ENCODE peak calls at places on chromosomes 7 and 10, in seven cellular contexts. One of them, this sample, is unnamed.

GRCh38 chr7:104982308-104982755 is 31.7 kb upstream of the KMT2E start:
- DNase-seq in substantia nigra: no peak
- DNase-seq in ELR: peak
- DNase-seq in activated CD4-positive, alpha-beta T cell treated with anti-CD3 and anti-CD28 coated beads for 48 hours: no peak
- DNase-seq in NCI-H1092 treated with DMSO at 0.1 percent for 48 hours: no peak
- DNase-seq in skeletal muscle cell: no peak
- DNase-seq in NCI-H1930: no peak
- DNase-seq in this sample: no peak

GRCh38 chr10:126147866-126148578 is 240.3 kb downstream of the ADAM12 start:
- DNase-seq in substantia nigra: no peak
- DNase-seq in ELR: peak
- DNase-seq in activated CD4-positive, alpha-beta T cell treated with anti-CD3 and anti-CD28 coated beads for 48 hours: no peak
- DNase-seq in NCI-H1092 treated with DMSO at 0.1 percent for 48 hours: no peak
- DNase-seq in skeletal muscle cell: peak
- DNase-seq in NCI-H1930: no peak
- DNase-seq in this sample: peak

GRCh38 chr10:44647877-44648542 is 263.1 kb upstream of the CXCL12 start:
- DNase-seq in substantia nigra: no peak
- DNase-seq in ELR: no peak
- DNase-seq in activated CD4-positive, alpha-beta T cell treated with anti-CD3 and anti-CD28 coated beads for 48 hours: no peak
- DNase-seq in NCI-H1092 treated with DMSO at 0.1 percent for 48 hours: no peak
- DNase-seq in skeletal muscle cell: peak
- DNase-seq in NCI-H1930: no peak
- DNase-seq in this sample: no peak

GRCh38 chr10:43079823-43080222 is 3.0 kb downstream of the RET start:
- DNase-seq in substantia nigra: no peak
- DNase-seq in ELR: no peak
- DNase-seq in activated CD4-positive, alpha-beta T cell treated with anti-CD3 and anti-CD28 coated beads for 48 hours: no peak
- DNase-seq in NCI-H1092 treated with DMSO at 0.1 percent for 48 hours: no peak
- DNase-seq in skeletal muscle cell: no peak
- DNase-seq in NCI-H1930: no peak
- DNase-seq in this sample: no peak

GRCh38 chr10:132331259-132331955 is 586 bp upstream of the LRRC27 start:
- DNase-seq in substantia nigra: no peak
- DNase-seq in ELR: peak
- DNase-seq in activated CD4-positive, alpha-beta T cell treated with anti-CD3 and anti-CD28 coated beads for 48 hours: no peak
- DNase-seq in NCI-H1092 treated with DMSO at 0.1 percent for 48 hours: no peak
- DNase-seq in skeletal muscle cell: no peak
- DNase-seq in NCI-H1930: no peak
- DNase-seq in this sample: no peak

GRCh38 chr10:98097611-98098010 is 36.8 kb upstream of the R3HCC1L start:
- DNase-seq in substantia nigra: no peak
- DNase-seq in ELR: no peak
- DNase-seq in activated CD4-positive, alpha-beta T cell treated with anti-CD3 and anti-CD28 coated beads for 48 hours: no peak
- DNase-seq in NCI-H1092 treated with DMSO at 0.1 percent for 48 hours: peak
- DNase-seq in skeletal muscle cell: no peak
- DNase-seq in NCI-H1930: no peak
- DNase-seq in this sample: no peak

GRCh38 chr10:22219308-22219707 is 1.5 kb upstream of the EBLN1 start:
- DNase-seq in substantia nigra: no peak
- DNase-seq in ELR: peak
- DNase-seq in activated CD4-positive, alpha-beta T cell treated with anti-CD3 and anti-CD28 coated beads for 48 hours: no peak
- DNase-seq in NCI-H1092 treated with DMSO at 0.1 percent for 48 hours: no peak
- DNase-seq in skeletal muscle cell: no peak
- DNase-seq in NCI-H1930: no peak
- DNase-seq in this sample: no peak

GRCh38 chr10:93074137-93074596 is 474 bp downstream of the CYP26A1 start:
- DNase-seq in substantia nigra: no peak
- DNase-seq in ELR: peak
- DNase-seq in activated CD4-positive, alpha-beta T cell treated with anti-CD3 and anti-CD28 coated beads for 48 hours: no peak
- DNase-seq in NCI-H1092 treated with DMSO at 0.1 percent for 48 hours: no peak
- DNase-seq in skeletal muscle cell: no peak
- DNase-seq in NCI-H1930: no peak
- DNase-seq in this sample: no peak

GRCh38 chr10:121578298-121578697 is 19.9 kb downstream of the FGFR2 start:
- DNase-seq in substantia nigra: no peak
- DNase-seq in ELR: no peak
- DNase-seq in activated CD4-positive, alpha-beta T cell treated with anti-CD3 and anti-CD28 coated beads for 48 hours: no peak
- DNase-seq in NCI-H1092 treated with DMSO at 0.1 percent for 48 hours: no peak
- DNase-seq in skeletal muscle cell: no peak
- DNase-seq in NCI-H1930: no peak
- DNase-seq in this sample: no peak

GRCh38 chr10:122780391-122780790 is 65.3 kb downstream of the CUZD1 start:
- DNase-seq in substantia nigra: no peak
- DNase-seq in ELR: peak
- DNase-seq in activated CD4-positive, alpha-beta T cell treated with anti-CD3 and anti-CD28 coated beads for 48 hours: no peak
- DNase-seq in NCI-H1092 treated with DMSO at 0.1 percent for 48 hours: no peak
- DNase-seq in skeletal muscle cell: no peak
- DNase-seq in NCI-H1930: no peak
- DNase-seq in this sample: no peak

This sample was measured in astrocyte of the cerebellum.